ENCODE peak calls at places on chromosomes 7 and 10, in five cellular contexts. V, N, U, X and D are unnamed samples.

GRCh38 chr10:114714281-114714741 is 56.2 kb upstream of the ABLIM1 start:
- DNase-seq in V (no peak), N (no peak), U (no peak), X (no peak), D (no peak)

GRCh38 chr10:69089638-69090599 is 2.0 kb downstream of the SRGN start:
- DNase-seq in V (peak), N (peak), U (no peak), X (no peak), D (no peak)

GRCh38 chr10:125087191-125087896 is 73.0 kb downstream of the CTBP2 start:
- DNase-seq in V (no peak), N (no peak), U (no peak), X (no peak), D (no peak)

GRCh38 chr7:122307228-122307619 is 2.7 kb upstream of the FEZF1 start:
- DNase-seq in V (no peak), N (no peak), U (no peak), X (peak), D (no peak)

GRCh38 chr10:62103857-62104256 is 164.8 kb downstream of the RTKN2 start:
- DNase-seq in V (no peak), N (no peak), U (no peak), X (no peak), D (no peak)

GRCh38 chr7:99090811-99091582 is 52.9 kb downstream of the SMURF1 start:
- DNase-seq in V (no peak), N (no peak), U (no peak), X (no peak), D (no peak)

GRCh38 chr7:137820677-137821420 is 25.9 kb downstream of the DGKI start:
- DNase-seq in V (peak), N (no peak), U (peak), X (peak), D (peak)

GRCh38 chr7:142476077-142476476 is 218.2 kb upstream of the PRSS58 start:
- DNase-seq in V (no peak), N (no peak), U (no peak), X (no peak), D (no peak)

GRCh38 chr10:91613411-91614253 is 19.2 kb downstream of the PPP1R3C start:
- DNase-seq in V (no peak), N (no peak), U (no peak), X (no peak), D (no peak)

GRCh38 chr10:76382381-76382851 is 951.0 kb downstream of the LRMDA start:
- DNase-seq in V (no peak), N (no peak), U (no peak), X (no peak), D (no peak)

GRCh38 chr10:63466168-63466935 is 575 bp upstream of the JMJD1C start:
- DNase-seq in V (peak), N (no peak), U (peak), X (no peak), D (no peak)

GRCh38 chr10:93993782-93994668 is at the start of gene PLCE1:
- DNase-seq in V (peak), N (no peak), U (peak), X (peak), D (peak)

GRCh38 chr10:91163269-91163708 is 57.2 kb upstream of the PCGF5 start:
- DNase-seq in V (peak), N (peak), U (peak), X (peak), D (peak)

GRCh38 chr10:131710142-131710861 is 190.5 kb upstream of the PPP2R2D start:
- DNase-seq in V (no peak), N (no peak), U (no peak), X (no peak), D (peak)

GRCh38 chr10:48625013-48625412 is 20.1 kb upstream of the ARHGAP22 start:
- DNase-seq in V (no peak), N (no peak), U (no peak), X (no peak), D (no peak)

GRCh38 chr10:27536437-27536836 is 32.3 kb downstream of the RAB18 start:
- DNase-seq in V (no peak), N (no peak), U (no peak), X (no peak), D (no peak)

GRCh38 chr7:7921830-7922229 is 46.8 kb upstream of the GLCCI1 start:
- DNase-seq in V (no peak), N (no peak), U (no peak), X (no peak), D (no peak)

GRCh38 chr10:4488924-4489323 is 337.1 kb upstream of the AKR1E2 start:
- DNase-seq in V (no peak), N (no peak), U (no peak), X (no peak), D (no peak)

GRCh38 chr7:87038993-87039716 is 20.3 kb downstream of the ELAPOR2 start:
- DNase-seq in V (no peak), N (no peak), U (no peak), X (no peak), D (no peak)

GRCh38 chr10:3625959-3626751 is 158.9 kb downstream of the KLF6 start:
- DNase-seq in V (peak), N (no peak), U (no peak), X (no peak), D (no peak)

GRCh38 chr7:28435732-28436378 is 23.5 kb downstream of the CREB5 start:
- DNase-seq in V (no peak), N (no peak), U (no peak), X (no peak), D (no peak)

GRCh38 chr10:89944138-89944537 is 242.7 kb downstream of the KIF20B start:
- DNase-seq in V (no peak), N (no peak), U (no peak), X (no peak), D (no peak)

GRCh38 chr7:4641091-4641666 is 40.9 kb upstream of the FOXK1 start:
- DNase-seq in V (no peak), N (no peak), U (no peak), X (no peak), D (no peak)

GRCh38 chr7:2876031-2876862 is 32.1 kb upstream of the GNA12 start:
- DNase-seq in V (no peak), N (no peak), U (no peak), X (no peak), D (no peak)

GRCh38 chr7:4037308-4037707 is 644.8 kb upstream of the FOXK1 start:
- DNase-seq in V (no peak), N (no peak), U (no peak), X (no peak), D (no peak)

GRCh38 chr7:28686418-28686800 is 271.7 kb downstream of the TRIL start:
- DNase-seq in V (no peak), N (no peak), U (no peak), X (peak), D (no peak)

GRCh38 chr7:45217358-45217757 is 59.8 kb downstream of the RAMP3 start:
- DNase-seq in V (no peak), N (no peak), U (no peak), X (peak), D (peak)

GRCh38 chr7:1632916-1633785 is 36.9 kb upstream of the ELFN1 start:
- DNase-seq in V (no peak), N (no peak), U (no peak), X (no peak), D (no peak)

GRCh38 chr7:43123457-43123856 is 11.0 kb downstream of the HECW1 start:
- DNase-seq in V (no peak), N (no peak), U (no peak), X (no peak), D (no peak)

GRCh38 chr10:44628921-44629320 is 244.0 kb upstream of the CXCL12 start:
- DNase-seq in V (no peak), N (no peak), U (no peak), X (no peak), D (no peak)